ENCODE peak calls at places on chromosomes 13 and 19, in eight cellular contexts. L, Z, I, U, Q, C, O and R are unnamed samples.

GRCh38 chr13:66803759-66804456 is 426.2 kb downstream of the PCDH9 start:
- DNase-seq in L (no peak), Z (no peak), I (no peak), U (no peak), Q (no peak), C (no peak), O (no peak), R (no peak)

GRCh38 chr13:113443991-113444390 is 9.3 kb downstream of the ADPRHL1 start:
- DNase-seq in L (no peak), Z (no peak), I (no peak), U (no peak), Q (no peak), C (no peak), O (no peak), R (no peak)

GRCh38 chr13:80374453-80374852 is 33.5 kb upstream of the SPRY2 start:
- DNase-seq in L (no peak), Z (no peak), I (no peak), U (no peak), Q (no peak), C (no peak), O (no peak), R (no peak)

GRCh38 chr19:5078179-5078578 is 109.3 kb downstream of the KDM4B start:
- DNase-seq in L (no peak), Z (no peak), I (no peak), U (peak; percentile 13), Q (no peak), C (no peak), O (no peak), R (no peak)

GRCh38 chr13:97194473-97194872 is 27.7 kb upstream of the MBNL2 start:
- DNase-seq in L (no peak), Z (peak; percentile 56), I (no peak), U (no peak), Q (peak; percentile 20), C (peak; percentile 35), O (no peak), R (peak; percentile 28)

GRCh38 chr13:73173160-73173905 is 114.5 kb downstream of the KLF5 start:
- DNase-seq in L (no peak), Z (no peak), I (no peak), U (no peak), Q (no peak), C (no peak), O (no peak), R (no peak)

GRCh38 chr13:105962080-105962479 is 573.4 kb downstream of the EFNB2 start:
- DNase-seq in L (no peak), Z (no peak), I (no peak), U (no peak), Q (no peak), C (no peak), O (no peak), R (no peak)

GRCh38 chr19:38650911-38651584 is 3.6 kb downstream of the ACTN4 start:
- DNase-seq in L (no peak), Z (peak; percentile 78), I (no peak), U (no peak), Q (peak; percentile 61), C (no peak), O (no peak), R (peak; percentile 69)

GRCh38 chr13:36130542-36131214 is 504 bp downstream of the DCLK1 start:
- DNase-seq in L (peak; percentile 24), Z (peak; percentile 41), I (peak; percentile 59), U (no peak), Q (no peak), C (peak; percentile 16), O (no peak), R (peak; percentile 16)

GRCh38 chr13:80939581-80939980 is 598.7 kb upstream of the SPRY2 start:
- DNase-seq in L (no peak), Z (no peak), I (peak; percentile 10), U (no peak), Q (no peak), C (no peak), O (no peak), R (no peak)

GRCh38 chr19:41588497-41589209 is 12.7 kb downstream of the CEACAM21 start:
- DNase-seq in L (peak; percentile 42), Z (no peak), I (peak; percentile 69), U (peak; percentile 21), Q (peak; percentile 47), C (peak; percentile 46), O (peak; percentile 67), R (peak; percentile 49)

GRCh38 chr19:12995596-12996541 is 594 bp downstream of the NFIX start:
- DNase-seq in L (no peak), Z (peak; percentile 52), I (no peak), U (no peak), Q (peak; percentile 70), C (peak; percentile 24), O (no peak), R (no peak)

GRCh38 chr13:51246411-51247298 is 24.5 kb downstream of the FAM124A start:
- DNase-seq in L (no peak), Z (no peak), I (no peak), U (no peak), Q (no peak), C (no peak), O (no peak), R (no peak)